ENCODE peak calls at places on chromosomes 6 and 20, in seven cellular contexts. Q, A, O, V, F, D and E are unnamed samples.

GRCh38 chr20:24665741-24666191 is 196.3 kb downstream of the SYNDIG1 start:
- DNase-seq in Q (no peak), A (peak), O (no peak), V (no peak), F (no peak), D (no peak), E (no peak)

GRCh38 chr6:150528648-150529285 is 70.9 kb upstream of the PLEKHG1 start:
- DNase-seq in Q (no peak), A (no peak), O (peak), V (peak), F (peak), D (no peak), E (peak)

GRCh38 chr20:61686081-61686936 is 379.4 kb downstream of the TAF4 start:
- DNase-seq in Q (no peak), A (no peak), O (no peak), V (no peak), F (no peak), D (no peak), E (no peak)

GRCh38 chr6:35686873-35687557 is 1.7 kb downstream of the FKBP5 start:
- DNase-seq in Q (no peak), A (no peak), O (no peak), V (no peak), F (no peak), D (no peak), E (no peak)

GRCh38 chr6:33742837-33743236 is 3.9 kb downstream of the IP6K3 start:
- DNase-seq in Q (no peak), A (no peak), O (no peak), V (no peak), F (no peak), D (no peak), E (no peak)

GRCh38 chr6:116268589-116269293 is 11.0 kb downstream of the TSPYL1 start:
- DNase-seq in Q (no peak), A (no peak), O (peak), V (no peak), F (no peak), D (peak), E (peak)

GRCh38 chr20:47189060-47189459 is 167.4 kb downstream of the ZMYND8 start:
- DNase-seq in Q (no peak), A (no peak), O (no peak), V (no peak), F (no peak), D (no peak), E (no peak)

GRCh38 chr6:6686748-6687601 is 98.5 kb downstream of the LY86 start:
- DNase-seq in Q (peak), A (peak), O (peak), V (peak), F (peak), D (no peak), E (peak)

GRCh38 chr20:3539708-3540107 is 68.9 kb downstream of the ATRN start:
- DNase-seq in Q (no peak), A (no peak), O (no peak), V (no peak), F (no peak), D (no peak), E (no peak)

GRCh38 chr6:33668328-33668727 is 43.2 kb downstream of the UQCC2 start:
- DNase-seq in Q (no peak), A (no peak), O (no peak), V (no peak), F (no peak), D (no peak), E (no peak)

GRCh38 chr6:116139917-116140316 is 14.0 kb upstream of the COL10A1 start:
- DNase-seq in Q (no peak), A (no peak), O (no peak), V (no peak), F (no peak), D (no peak), E (no peak)

GRCh38 chr6:161498359-161498758 is 224.5 kb upstream of the AGPAT4 start:
- DNase-seq in Q (no peak), A (no peak), O (peak), V (no peak), F (peak), D (no peak), E (peak)

GRCh38 chr6:39189915-39190544 is 39.2 kb downstream of the KCNK5 start:
- DNase-seq in Q (no peak), A (peak), O (no peak), V (no peak), F (peak), D (no peak), E (no peak)

GRCh38 chr6:73798592-73798991 is 102.6 kb downstream of the CD109 start:
- DNase-seq in Q (no peak), A (peak), O (peak), V (no peak), F (peak), D (no peak), E (peak)

GRCh38 chr6:137904822-137905617 is 38.0 kb downstream of the TNFAIP3 start:
- DNase-seq in Q (no peak), A (no peak), O (no peak), V (no peak), F (no peak), D (no peak), E (peak)

GRCh38 chr6:41036188-41036587 is 2.8 kb downstream of the UNC5CL start:
- DNase-seq in Q (no peak), A (no peak), O (no peak), V (no peak), F (no peak), D (no peak), E (no peak)

GRCh38 chr20:57922701-57923100 is 212.9 kb upstream of the PMEPA1 start:
- DNase-seq in Q (no peak), A (no peak), O (no peak), V (no peak), F (no peak), D (no peak), E (no peak)

GRCh38 chr20:32992015-32992641 is 12.1 kb downstream of the SUN5 start:
- DNase-seq in Q (no peak), A (no peak), O (no peak), V (no peak), F (no peak), D (no peak), E (no peak)

GRCh38 chr20:62675156-62675871 is 33.0 kb downstream of the SLCO4A1 start:
- DNase-seq in Q (no peak), A (no peak), O (no peak), V (no peak), F (no peak), D (no peak), E (peak)

GRCh38 chr6:71349395-71349794 is 60.8 kb downstream of the OGFRL1 start:
- DNase-seq in Q (no peak), A (no peak), O (peak), V (no peak), F (no peak), D (no peak), E (peak)

GRCh38 chr6:11812951-11813350 is 34.3 kb upstream of the ADTRP start:
- DNase-seq in Q (no peak), A (no peak), O (no peak), V (no peak), F (no peak), D (no peak), E (no peak)

GRCh38 chr20:11337361-11338130 is 580.1 kb upstream of the BTBD3 start:
- DNase-seq in Q (no peak), A (no peak), O (no peak), V (no peak), F (peak), D (no peak), E (no peak)

GRCh38 chr6:149458196-149458595 is 26.6 kb downstream of the ZC3H12D start:
- DNase-seq in Q (no peak), A (no peak), O (no peak), V (no peak), F (no peak), D (no peak), E (no peak)

GRCh38 chr6:7053125-7053784 is 54.5 kb upstream of the RREB1 start:
- DNase-seq in Q (no peak), A (no peak), O (no peak), V (no peak), F (peak), D (no peak), E (no peak)

GRCh38 chr6:40907198-40907701 is 131.8 kb downstream of the UNC5CL start:
- DNase-seq in Q (no peak), A (no peak), O (peak), V (no peak), F (no peak), D (peak), E (peak)

GRCh38 chr6:2900821-2901644 is 2.1 kb downstream of the SERPINB9 start:
- DNase-seq in Q (no peak), A (no peak), O (peak), V (no peak), F (no peak), D (no peak), E (no peak)

GRCh38 chr6:6969761-6970223 is 138.0 kb upstream of the RREB1 start:
- DNase-seq in Q (no peak), A (no peak), O (no peak), V (peak), F (peak), D (no peak), E (no peak)

GRCh38 chr6:139323511-139324445 is 32.0 kb upstream of the TXLNB start:
- DNase-seq in Q (peak), A (peak), O (peak), V (peak), F (peak), D (no peak), E (peak)

GRCh38 chr6:1623769-1624070 is 14.0 kb downstream of the FOXC1 start:
- DNase-seq in Q (no peak), A (no peak), O (no peak), V (no peak), F (no peak), D (no peak), E (no peak)

GRCh38 chr6:71288228-71289038 is at the start of gene OGFRL1:
- DNase-seq in Q (no peak), A (peak), O (peak), V (peak), F (peak), D (peak), E (peak)

GRCh38 chr6:147285087-147285855 is 81.1 kb downstream of the STXBP5 start:
- DNase-seq in Q (no peak), A (no peak), O (peak), V (no peak), F (no peak), D (peak), E (peak)

GRCh38 chr6:158962371-158962770 is 37.6 kb downstream of the RSPH3 start:
- DNase-seq in Q (no peak), A (no peak), O (no peak), V (no peak), F (no peak), D (no peak), E (peak)

GRCh38 chr6:43286995-43287716 is 10.9 kb upstream of the SLC22A7 start:
- DNase-seq in Q (no peak), A (no peak), O (peak), V (peak), F (peak), D (no peak), E (no peak)
- TF ChIP-seq CTCF in Q (no peak), A (no peak), O (peak), V (no peak), F (peak), D (no peak), E (peak)

GRCh38 chr20:17960927-17961599 is 7.5 kb downstream of the SNX5 start:
- DNase-seq in Q (no peak), A (no peak), O (no peak), V (no peak), F (no peak), D (no peak), E (peak)
- H3K4me3 ChIP-seq in Q (no peak), A (peak), O (no peak), V (no peak), F (peak), D (no peak), E (peak)

DNA sequence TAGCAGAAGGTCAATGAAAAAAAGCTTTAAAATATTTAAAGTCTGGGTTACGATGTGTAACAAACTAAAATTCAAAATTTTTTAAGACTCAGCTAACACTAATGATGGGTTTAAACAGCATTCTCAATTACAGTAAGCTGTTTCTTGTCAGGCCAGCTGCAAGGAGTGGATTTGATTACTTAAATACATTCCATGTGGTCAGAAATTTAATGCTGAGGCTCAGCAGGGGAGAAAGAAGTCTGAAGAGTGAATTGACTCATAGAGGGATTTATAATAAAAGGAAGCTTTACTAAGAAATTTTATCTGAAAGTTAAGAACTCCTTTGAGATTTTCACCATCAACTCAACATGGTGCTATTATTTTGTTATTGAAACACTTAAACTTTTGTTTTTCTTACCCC is 398.6 kb downstream of the KHDRBS2 start:
- DNase-seq in Q (no peak), A (no peak), O (no peak), V (no peak), F (no peak), D (no peak), E (no peak)
- TF ChIP-seq CTCF in Q (no peak), A (no peak), O (no peak), V (no peak), F (no peak), D (no peak), E (no peak)

GRCh38 chr6:26214826-26215199 is 127.6 kb downstream of the HFE start:
- DNase-seq in Q (no peak), A (no peak), O (no peak), V (no peak), F (no peak), D (no peak), E (no peak)
- H3K4me3 ChIP-seq in Q (no peak), A (no peak), O (peak), V (no peak), F (peak), D (peak), E (peak)

DNA sequence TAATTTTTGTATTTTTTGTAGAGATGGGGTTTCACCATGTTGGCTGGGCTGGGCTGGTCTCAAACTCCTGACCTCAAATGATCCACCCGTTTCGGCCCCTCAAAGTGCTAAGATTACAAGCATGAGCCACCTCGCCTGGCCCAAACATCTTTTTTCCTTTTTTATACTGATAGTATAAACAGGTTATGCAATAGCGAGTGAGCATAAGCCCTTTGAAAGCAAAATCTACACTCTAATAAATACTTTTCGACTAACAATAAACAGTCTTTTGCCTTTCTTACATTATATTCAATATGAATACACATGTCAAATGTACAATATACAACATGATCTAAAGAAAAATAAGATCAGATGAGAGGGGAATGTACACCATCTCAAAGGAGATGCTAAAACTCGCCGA is 38.7 kb downstream of the KIF13A start:
- DNase-seq in Q (no peak), A (no peak), O (no peak), V (no peak), F (no peak), D (no peak), E (no peak)
- TF ChIP-seq CTCF in Q (no peak), A (no peak), O (no peak), V (no peak), F (no peak), D (no peak), E (no peak)

GRCh38 chr20:50151034-50151743 is 2.3 kb downstream of the PEDS1 start:
- DNase-seq in Q (no peak), A (no peak), O (peak), V (no peak), F (no peak), D (no peak), E (no peak)
- H3K4me3 ChIP-seq in Q (peak), A (no peak), O (peak), V (no peak), F (no peak), D (peak), E (peak)

GRCh38 chr6:170583736-170584180 is 679 bp downstream of the PDCD2 start:
- DNase-seq in Q (no peak), A (no peak), O (no peak), V (no peak), F (no peak), D (no peak), E (no peak)
- TF ChIP-seq CTCF in Q (no peak), A (no peak), O (peak), V (no peak), F (peak), D (no peak), E (no peak)

GRCh38 chr6:16705403-16705993 is 55.8 kb downstream of the ATXN1 start:
- DNase-seq in Q (no peak), A (no peak), O (no peak), V (no peak), F (no peak), D (no peak), E (no peak)

GRCh38 chr6:16706029-16706428 is 55.2 kb downstream of the ATXN1 start:
- DNase-seq in Q (no peak), A (no peak), O (no peak), V (no peak), F (no peak), D (no peak), E (no peak)

GRCh38 chr6:16700202-16700997 is 60.9 kb downstream of the ATXN1 start:
- DNase-seq in Q (no peak), A (no peak), O (no peak), V (no peak), F (peak), D (no peak), E (no peak)

GRCh38 chr6:16707101-16707783 is 54.0 kb downstream of the ATXN1 start:
- DNase-seq in Q (no peak), A (no peak), O (no peak), V (no peak), F (no peak), D (no peak), E (peak)

DNA sequence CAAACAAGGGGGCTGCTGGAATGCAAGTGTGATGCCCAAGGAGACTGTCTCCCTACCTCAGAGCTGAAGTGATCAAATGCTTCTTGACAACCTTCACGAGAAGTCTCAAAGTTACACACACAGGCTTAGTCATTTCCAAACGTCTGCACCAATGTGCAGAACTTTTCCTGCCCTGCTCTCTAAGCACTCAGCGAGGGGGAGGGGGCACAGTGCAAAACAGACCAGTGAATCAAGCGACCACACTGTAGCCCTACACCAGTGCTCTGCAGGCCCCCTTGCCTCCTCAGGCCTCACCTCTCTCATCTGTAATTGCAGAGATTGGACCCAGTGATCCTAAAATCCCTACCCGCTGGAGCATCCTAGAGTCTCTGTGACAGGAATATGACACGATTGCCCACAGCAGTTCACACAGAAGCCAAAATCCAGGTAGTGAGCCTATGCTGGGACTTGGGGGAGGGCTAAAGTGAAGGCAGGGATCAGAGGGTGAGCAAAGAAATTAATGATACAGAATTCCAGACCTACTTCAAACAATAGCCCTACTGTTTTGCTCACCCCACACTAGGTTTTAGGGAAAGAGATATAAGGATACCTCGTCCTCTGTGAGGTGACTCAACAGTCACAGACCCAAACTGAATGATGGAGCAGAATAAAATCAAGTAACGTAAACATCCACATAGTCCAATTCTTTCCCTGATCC is 56.4 kb downstream of the ATXN1 start:
- DNase-seq in Q (no peak), A (no peak), O (peak), V (no peak), F (no peak), D (no peak), E (peak)
- H3K4me3 ChIP-seq in Q (no peak), A (peak), O (no peak), V (no peak), F (no peak), D (peak), E (peak)

GRCh38 chr6:104957301-104958177 is 632 bp downstream of the LIN28B start:
- DNase-seq in Q (no peak), A (no peak), O (no peak), V (no peak), F (peak), D (no peak), E (no peak)
- TF ChIP-seq CTCF in Q (no peak), A (no peak), O (no peak), V (no peak), F (no peak), D (no peak), E (no peak)